ENCODE peak calls at places on chromosomes 7 and 10, in four cellular contexts. C is colonic mucosa, N is hepatocyte, D is cardiac fibroblast. M is an unnamed sample.

GRCh38 chr7:25216837-25217236 is 11.4 kb downstream of the NPVF start:
- DNase-seq in N (peak), C (no peak), D (peak), M (no peak)

GRCh38 chr10:128263891-128264688 is 137.9 kb upstream of the MKI67 start:
- DNase-seq in C (peak), D (peak), N (peak), M (no peak)

GRCh38 chr7:46468753-46469356 is 547.8 kb upstream of the IGFBP3 start:
- DNase-seq in D (peak), C (no peak), N (peak), M (no peak)

GRCh38 chr7:105989686-105990085 is 26.6 kb downstream of the CDHR3 start:
- DNase-seq in D (no peak), C (no peak), N (no peak), M (no peak)

GRCh38 chr7:17535776-17536175 is 237.3 kb downstream of the AHR start:
- DNase-seq in N (no peak), C (no peak), D (no peak), M (no peak)

GRCh38 chr7:100215895-100216294 is 3.9 kb upstream of the PVRIG start:
- DNase-seq in N (no peak), D (peak), C (no peak), M (no peak)

GRCh38 chr7:158658475-158658874 is 46.1 kb downstream of the NCAPG2 start:
- DNase-seq in D (no peak), C (no peak), N (no peak), M (no peak)

GRCh38 chr10:44859546-44860285 is 51.4 kb upstream of the TMEM72 start:
- DNase-seq in D (no peak), C (no peak), N (no peak), M (no peak)

GRCh38 chr10:82942572-82943091 is 1067.6 kb downstream of the NRG3 start:
- DNase-seq in C (no peak), D (peak), N (no peak), M (no peak)

GRCh38 chr7:2717293-2717904 is 29.4 kb downstream of the AMZ1 start:
- DNase-seq in N (peak), C (peak), D (peak), M (no peak)

GRCh38 chr7:132112632-132113031 is 463.6 kb downstream of the PLXNA4 start:
- DNase-seq in N (no peak), D (peak), C (no peak), M (no peak)

GRCh38 chr10:91340613-91341362 is 69.4 kb upstream of the HECTD2 start:
- DNase-seq in C (no peak), N (no peak), D (peak), M (no peak)

GRCh38 chr10:86556532-86556931 is 34.9 kb upstream of the WAPL start:
- DNase-seq in N (no peak), D (no peak), C (no peak), M (no peak)

GRCh38 chr7:80783688-80784327 is 135.0 kb downstream of the SEMA3C start:
- DNase-seq in D (peak), C (no peak), N (no peak), M (no peak)

GRCh38 chr10:113301342-113301984 is 251.4 kb upstream of the HABP2 start:
- DNase-seq in C (no peak), N (no peak), D (no peak), M (no peak)

GRCh38 chr10:131875501-131875900 is 25.3 kb upstream of the PPP2R2D start:
- DNase-seq in N (no peak), D (no peak), C (no peak), M (peak)

GRCh38 chr10:110721406-110722038 is 77.4 kb downstream of the RBM20 start:
- DNase-seq in D (no peak), N (no peak), C (no peak), M (no peak)

GRCh38 chr7:140829720-140830119 is 95.0 kb downstream of the BRAF start:
- DNase-seq in D (no peak), N (no peak), C (no peak), M (no peak)

DNA sequence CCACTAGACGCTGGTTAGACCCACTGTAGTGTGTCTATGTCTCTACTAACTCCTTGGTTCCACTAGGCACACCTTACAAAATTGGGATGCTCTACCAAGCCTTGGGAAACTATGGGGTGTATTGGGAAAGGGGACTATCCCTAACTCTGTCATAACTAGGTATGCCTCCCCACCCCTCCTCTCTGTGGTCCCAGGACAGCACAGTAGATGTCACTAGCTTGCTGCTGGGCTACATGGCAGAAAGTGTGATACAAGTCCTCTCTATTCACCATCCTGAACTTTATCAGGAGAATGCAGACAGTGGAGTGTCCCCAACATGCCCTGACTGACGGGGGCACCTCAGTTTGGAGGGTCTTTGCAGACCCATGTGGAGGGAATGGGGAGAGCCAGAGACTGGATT is 30.3 kb upstream of the TMEM273 start:
- DNase-seq in N (no peak), C (no peak), D (no peak), M (no peak)
- TF ChIP-seq CTCF in N (no peak), C (no peak), D (no peak), M (no peak)

GRCh38 chr10:32954080-32954479 is 4.0 kb downstream of the ITGB1 start:
- DNase-seq in D (no peak), C (no peak), N (no peak), M (no peak)
- TF ChIP-seq CTCF in D (peak), C (no peak), N (no peak), M (no peak)

GRCh38 chr10:120477723-120478270 is 20.8 kb downstream of the PLPP4 start:
- DNase-seq in D (peak), C (no peak), N (no peak), M (no peak)

GRCh38 chr10:120478401-120478800 is 21.4 kb downstream of the PLPP4 start:
- DNase-seq in N (no peak), D (no peak), C (no peak), M (no peak)

GRCh38 chr10:120477006-120477722 is 20.1 kb downstream of the PLPP4 start:
- DNase-seq in D (peak), N (peak), C (no peak), M (no peak)

GRCh38 chr10:120474956-120475355 is 17.9 kb downstream of the PLPP4 start:
- DNase-seq in C (no peak), D (no peak), N (no peak), M (no peak)

DNA sequence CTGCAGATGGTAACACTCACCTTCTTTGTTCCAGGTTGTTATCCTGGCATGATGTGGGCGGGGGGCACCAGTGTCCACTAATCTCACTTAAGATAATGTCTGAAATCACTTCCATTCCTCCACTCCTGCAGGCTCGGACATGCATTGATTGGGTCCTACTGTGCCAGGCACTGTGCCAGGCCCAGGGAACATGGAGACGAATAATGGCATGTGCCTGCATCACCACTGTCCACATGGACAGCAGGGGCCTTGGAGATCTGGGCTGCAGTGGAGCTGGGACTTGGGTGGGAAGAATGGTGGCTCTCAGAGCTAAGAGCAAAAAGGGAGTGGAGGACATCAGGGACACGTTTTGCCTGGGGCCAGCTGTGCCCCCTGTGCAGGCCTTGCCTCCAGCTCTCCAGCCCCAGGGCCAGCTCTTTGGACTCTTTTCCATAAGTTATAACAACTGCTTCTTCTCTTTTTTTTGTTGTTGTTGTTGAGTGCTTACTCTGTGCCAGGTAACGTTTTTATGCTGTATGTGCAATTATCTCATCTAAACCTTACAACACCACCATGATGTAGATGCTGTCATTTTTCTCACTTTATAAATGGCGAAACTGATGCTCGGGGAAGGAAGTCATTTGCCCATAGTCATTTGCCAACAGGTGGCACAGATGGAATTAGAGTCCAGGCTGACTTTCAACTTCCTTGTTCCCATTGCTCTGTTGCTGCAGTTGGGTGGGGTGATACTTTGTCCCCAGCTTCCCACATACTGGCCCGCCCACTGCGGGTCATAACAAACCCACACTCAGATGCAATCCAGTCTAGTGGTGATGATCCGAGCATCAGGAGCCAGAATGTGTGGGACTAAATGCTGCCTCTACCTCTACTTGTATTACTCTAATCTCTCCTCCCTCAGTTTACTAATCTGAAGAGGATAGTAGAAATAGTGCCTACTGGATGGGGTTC is 19.1 kb downstream of the PLPP4 start:
- DNase-seq in C (no peak), D (no peak), N (no peak), M (no peak)
- TF ChIP-seq CTCF in C (no peak), D (no peak), N (no peak), M (no peak)

GRCh38 chr7:150755473-150756099 is 18.4 kb downstream of the GIMAP5 start:
- DNase-seq in N (no peak), C (no peak), D (no peak), M (no peak)

GRCh38 chr7:150759479-150759878 is 22.3 kb downstream of the GIMAP5 start:
- DNase-seq in C (no peak), D (no peak), N (no peak), M (no peak)

GRCh38 chr7:150753826-150754603 is 16.8 kb downstream of the GIMAP5 start:
- DNase-seq in C (no peak), N (no peak), D (no peak), M (no peak)

GRCh38 chr7:150754950-150755349 is 17.7 kb downstream of the GIMAP5 start:
- DNase-seq in D (no peak), N (no peak), C (no peak), M (no peak)

GRCh38 chr7:150756858-150757257 is 19.6 kb downstream of the GIMAP5 start:
- DNase-seq in N (no peak), D (no peak), C (no peak), M (no peak)
- TF ChIP-seq CTCF in N (peak), D (no peak), C (peak), M (peak)

DNA sequence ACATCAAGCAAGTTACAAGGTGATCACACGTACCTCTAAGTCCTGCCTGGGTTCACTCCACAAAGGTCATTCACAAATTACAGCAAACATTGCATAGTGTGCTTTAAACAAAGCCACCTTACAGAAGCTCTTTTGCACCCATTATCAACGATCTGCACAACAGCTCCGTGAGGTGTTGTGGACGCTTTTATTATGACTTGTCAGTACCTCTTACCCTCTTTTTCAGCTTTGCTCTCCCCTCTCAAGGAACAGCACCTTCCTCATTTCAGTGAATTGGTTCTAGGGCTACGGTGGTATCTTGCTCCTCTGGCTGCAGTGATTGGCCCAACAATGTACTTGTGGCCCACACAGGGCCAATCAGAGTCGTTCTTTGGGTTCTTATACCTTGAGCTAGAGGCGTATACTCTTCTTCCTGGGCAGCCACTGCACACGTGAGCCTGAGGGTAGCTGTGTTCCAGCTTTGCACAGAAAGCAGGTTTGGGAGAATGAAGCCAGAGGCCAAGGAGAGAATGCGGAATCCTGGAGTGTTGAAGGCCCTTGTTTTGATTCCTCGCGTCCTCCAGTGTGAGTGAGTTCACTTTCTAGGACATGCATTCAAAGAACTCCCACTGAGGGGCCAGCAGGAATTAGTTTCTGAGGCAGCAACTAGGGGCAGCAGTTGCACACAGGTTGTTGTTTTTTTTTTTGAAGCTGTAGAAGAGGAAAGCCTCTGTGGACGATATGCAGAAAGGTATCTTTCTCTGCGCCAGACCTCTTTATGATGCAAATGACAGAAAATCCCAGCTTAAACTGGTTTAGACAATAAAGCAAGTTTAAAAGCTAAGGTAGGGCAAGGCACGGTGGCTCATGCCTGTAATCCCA is 49.8 kb upstream of the PDZD8 start:
- DNase-seq in N (no peak), D (no peak), C (no peak), M (no peak)
- TF ChIP-seq CTCF in N (no peak), D (no peak), C (no peak), M (no peak)

DNA sequence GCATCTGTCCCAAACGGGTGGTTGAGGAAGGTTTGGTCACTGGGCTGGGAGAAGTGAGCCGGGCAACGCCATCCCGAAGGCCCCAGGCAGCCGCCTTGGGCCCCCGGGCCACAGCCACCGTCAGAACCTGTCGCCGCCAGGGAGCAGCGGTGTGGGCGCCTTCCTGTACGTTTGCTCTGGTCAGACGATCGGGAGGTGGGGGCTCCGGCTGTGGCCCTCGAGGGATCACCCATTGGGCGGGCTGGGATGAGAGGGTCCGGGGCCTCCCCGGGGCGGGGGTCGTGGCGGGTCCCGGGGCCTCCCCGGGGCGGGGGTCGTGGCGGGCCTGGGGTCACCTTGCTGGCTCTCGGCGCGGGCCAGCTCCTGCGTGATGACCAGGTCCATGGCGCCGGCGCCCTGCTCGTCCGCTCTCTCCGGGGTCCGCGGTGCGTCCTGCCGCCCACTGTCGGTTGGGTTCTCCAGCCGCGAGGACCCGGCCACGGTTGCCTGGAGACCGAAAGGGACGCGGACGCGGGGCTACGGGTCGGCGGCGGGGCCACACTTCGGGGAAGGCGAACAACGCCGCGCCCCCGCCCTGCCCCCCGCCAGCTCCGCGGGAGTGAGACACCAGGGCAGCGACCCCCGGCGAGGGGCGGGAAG is at the start of gene CFAP46:
- DNase-seq in N (peak), D (peak), C (no peak), M (no peak)
- TF ChIP-seq CTCF in N (no peak), D (no peak), C (no peak), M (no peak)